ENCODE peak calls at places on chromosomes 12 and 14, in seven cellular contexts. R, V, H, N, D, G and K are unnamed samples.

GRCh38 chr12:120738252-120739030 is 12.8 kb downstream of the ACADS start:
- DNase-seq in R (peak), V (no peak), H (no peak), N (no peak), D (no peak), G (no peak), K (no peak)

GRCh38 chr12:58293308-58293983 is 352.1 kb downstream of the ATP23 start:
- DNase-seq in R (no peak), V (no peak), H (no peak), N (no peak), D (peak), G (no peak), K (no peak)

GRCh38 chr14:69999246-69999645 is 120.0 kb downstream of the SMOC1 start:
- DNase-seq in R (peak), V (no peak), H (no peak), N (no peak), D (peak), G (no peak), K (no peak)

GRCh38 chr14:88533203-88533602 is 21.6 kb downstream of the PTPN21 start:
- DNase-seq in R (no peak), V (no peak), H (no peak), N (no peak), D (no peak), G (no peak), K (no peak)

GRCh38 chr12:124385219-124385969 is 90.5 kb downstream of the RFLNA start:
- DNase-seq in R (no peak), V (no peak), H (no peak), N (no peak), D (peak), G (no peak), K (no peak)

GRCh38 chr14:72892879-72893635 is 844 bp downstream of the DPF3 start:
- DNase-seq in R (peak), V (peak), H (peak), N (no peak), D (no peak), G (peak), K (peak)

GRCh38 chr14:100072783-100073346 is 7.6 kb downstream of the EVL start:
- DNase-seq in R (no peak), V (peak), H (peak), N (no peak), D (peak), G (peak), K (no peak)

GRCh38 chr14:69034612-69035262 is 55.6 kb upstream of the ACTN1 start:
- DNase-seq in R (no peak), V (no peak), H (no peak), N (no peak), D (no peak), G (no peak), K (no peak)

GRCh38 chr12:25327321-25327720 is 76.6 kb upstream of the KRAS start:
- DNase-seq in R (no peak), V (no peak), H (no peak), N (no peak), D (no peak), G (no peak), K (no peak)

GRCh38 chr14:20548414-20549158 is 12.3 kb downstream of the RNASE9 start:
- DNase-seq in R (no peak), V (no peak), H (no peak), N (no peak), D (no peak), G (no peak), K (no peak)

GRCh38 chr12:53200107-53200457 is 7.0 kb downstream of the ITGB7 start:
- DNase-seq in R (no peak), V (no peak), H (no peak), N (no peak), D (no peak), G (no peak), K (no peak)

GRCh38 chr12:3837049-3837448 is 36.1 kb downstream of the PARP11 start:
- DNase-seq in R (no peak), V (peak), H (no peak), N (no peak), D (no peak), G (no peak), K (no peak)

GRCh38 chr12:2283910-2284309 is 231.1 kb downstream of the CACNA1C start:
- DNase-seq in R (no peak), V (no peak), H (no peak), N (no peak), D (no peak), G (no peak), K (no peak)

GRCh38 chr14:78154827-78155226 is 15.3 kb upstream of the NRXN3 start:
- DNase-seq in R (no peak), V (no peak), H (no peak), N (no peak), D (no peak), G (no peak), K (no peak)

GRCh38 chr12:9798008-9798619 is 29.2 kb upstream of the KLRF1 start:
- DNase-seq in R (no peak), V (peak), H (peak), N (peak), D (peak), G (no peak), K (no peak)

GRCh38 chr12:111248981-111249380 is 119.9 kb downstream of the PHETA1 start:
- DNase-seq in R (no peak), V (no peak), H (no peak), N (no peak), D (peak), G (no peak), K (no peak)

GRCh38 chr12:93571854-93572711 is at the start of gene SOCS2:
- DNase-seq in R (peak), V (peak), H (peak), N (peak), D (no peak), G (peak), K (peak)

GRCh38 chr12:43737646-43738045 is 20.9 kb downstream of the PUS7L start:
- DNase-seq in R (no peak), V (no peak), H (no peak), N (no peak), D (peak), G (no peak), K (no peak)

GRCh38 chr12:93667672-93668071 is 9.5 kb upstream of the CRADD start:
- DNase-seq in R (no peak), V (no peak), H (no peak), N (no peak), D (no peak), G (no peak), K (no peak)

GRCh38 chr14:53516261-53516774 is 363.2 kb upstream of the DDHD1 start:
- DNase-seq in R (no peak), V (no peak), H (no peak), N (no peak), D (no peak), G (no peak), K (no peak)

GRCh38 chr12:49133590-49133989 is 2.4 kb upstream of the TUBA1B start:
- DNase-seq in R (no peak), V (no peak), H (no peak), N (no peak), D (no peak), G (no peak), K (no peak)

GRCh38 chr12:75747572-75747995 is 236.2 kb upstream of the KRR1 start:
- DNase-seq in R (no peak), V (no peak), H (no peak), N (no peak), D (peak), G (no peak), K (no peak)

GRCh38 chr14:34203271-34203722 is 252.4 kb upstream of the EGLN3 start:
- DNase-seq in R (no peak), V (no peak), H (no peak), N (no peak), D (peak), G (no peak), K (no peak)

GRCh38 chr12:79424109-79424721 is 266.5 kb downstream of the PAWR start:
- DNase-seq in R (no peak), V (no peak), H (no peak), N (no peak), D (peak), G (no peak), K (no peak)

GRCh38 chr12:127717293-127717692 is 549.7 kb upstream of the TMEM132C start:
- DNase-seq in R (no peak), V (no peak), H (no peak), N (no peak), D (no peak), G (no peak), K (no peak)

GRCh38 chr12:128077211-128077916 is 189.6 kb upstream of the TMEM132C start:
- DNase-seq in R (no peak), V (no peak), H (no peak), N (no peak), D (no peak), G (no peak), K (no peak)

GRCh38 chr14:34237098-34237497 is 224.9 kb downstream of the SPTSSA start:
- DNase-seq in R (no peak), V (no peak), H (no peak), N (no peak), D (peak), G (no peak), K (no peak)

GRCh38 chr12:131287015-131287937 is 333.6 kb downstream of the ADGRD1 start:
- DNase-seq in R (no peak), V (no peak), H (no peak), N (no peak), D (no peak), G (peak), K (no peak)

GRCh38 chr14:78143489-78144145 is 26.6 kb upstream of the NRXN3 start:
- DNase-seq in R (no peak), V (no peak), H (no peak), N (no peak), D (peak), G (no peak), K (no peak)

GRCh38 chr14:92649934-92650545 is 98.4 kb downstream of the LGMN start:
- DNase-seq in R (peak), V (no peak), H (no peak), N (no peak), D (peak), G (peak), K (no peak)

GRCh38 chr14:93764211-93764659 is 24.1 kb downstream of the PRIMA1 start:
- DNase-seq in R (no peak), V (no peak), H (no peak), N (no peak), D (no peak), G (no peak), K (no peak)

GRCh38 chr12:62848418-62848817 is 86.5 kb downstream of the PPM1H start:
- DNase-seq in R (no peak), V (no peak), H (peak), N (no peak), D (peak), G (no peak), K (no peak)

GRCh38 chr12:39383064-39383552 is 59.8 kb downstream of the KIF21A start:
- DNase-seq in R (no peak), V (no peak), H (no peak), N (no peak), D (no peak), G (no peak), K (no peak)

GRCh38 chr14:69249603-69250002 is 10.4 kb upstream of the GALNT16 start:
- DNase-seq in R (no peak), V (no peak), H (no peak), N (no peak), D (no peak), G (no peak), K (no peak)

GRCh38 chr12:53067074-53067992 is 11.9 kb downstream of the SPRYD3 start:
- DNase-seq in R (no peak), V (no peak), H (no peak), N (no peak), D (no peak), G (no peak), K (no peak)

GRCh38 chr12:108620236-108620879 is 13.3 kb downstream of the SELPLG start:
- DNase-seq in R (no peak), V (no peak), H (no peak), N (no peak), D (no peak), G (peak), K (no peak)

GRCh38 chr14:92945959-92946846 is 23.3 kb downstream of the CHGA start:
- DNase-seq in R (peak), V (no peak), H (no peak), N (no peak), D (peak), G (peak), K (no peak)